ENCODE peak calls at places on chromosomes 1 and 21, in eight cellular contexts. M is BE2C; N is stimulated activated CD4-positive, alpha-beta T cell treated with anti-CD3 and anti-CD28 coated beads, Interleukin-1b, Interleukin-23, amount 100 ng/mL, for 48 hours; H is hypothalamus; Q is HTR-8/SVneo; Y is type B pancreatic cell; E is NCI-H2029 treated with DMSO at 0.1 percent for 48 hours; S is psoas muscle. F is an unnamed sample.
A peak's percentile ranks its signal among the peaks of the same experiment; 100 is the strongest.

GRCh38 chr1:103191327-103191726 is 83.0 kb upstream of the COL11A1 start:
- DNase-seq in Q (no peak), E (no peak), N (no peak), S (no peak), H (no peak), M (peak; percentile 11), Y (no peak), F (no peak)

GRCh38 chr21:16588433-16588860 is 858.7 kb downstream of the USP25 start:
- DNase-seq in Q (peak; percentile 69), Y (peak; percentile 75), E (no peak), S (peak; percentile 63), M (peak; percentile 91), N (no peak), H (peak; percentile 22), F (peak; percentile 76)

GRCh38 chr1:28510350-28511223 is 4.7 kb downstream of the RCC1 start:
- DNase-seq in M (no peak), S (no peak), Q (no peak), E (no peak), N (peak; percentile 57), H (no peak), Y (no peak), F (no peak)

GRCh38 chr1:17369466-17369865 is 2.5 kb upstream of the PADI6 start:
- DNase-seq in N (no peak), Q (peak; percentile 71), E (no peak), H (no peak), M (no peak), S (no peak), Y (no peak), F (no peak)

GRCh38 chr1:234911787-234912186 is 216.8 kb downstream of the TOMM20 start:
- DNase-seq in H (no peak), Y (no peak), Q (no peak), M (no peak), N (no peak), E (no peak), S (no peak), F (no peak)

GRCh38 chr1:154403300-154403943 is 1.7 kb upstream of the IL6R start:
- DNase-seq in N (no peak), Y (no peak), Q (no peak), S (no peak), M (no peak), E (no peak), H (no peak), F (no peak)

GRCh38 chr1:89044970-89045695 is 19.9 kb downstream of the GBP1 start:
- DNase-seq in E (no peak), H (no peak), Q (no peak), N (no peak), S (no peak), Y (no peak), M (no peak), F (no peak)

GRCh38 chr1:243490748-243491686 is 235.2 kb downstream of the SDCCAG8 start:
- DNase-seq in H (no peak), N (no peak), Q (no peak), S (no peak), E (no peak), M (peak; percentile 26), Y (no peak), F (no peak)

GRCh38 chr1:154955039-154955717 is 721 bp downstream of the PBXIP1 start:
- DNase-seq in Q (no peak), H (no peak), N (peak; percentile 87), E (peak; percentile 23), Y (no peak), S (peak; percentile 71), M (peak; percentile 57), F (peak; percentile 85)